ENCODE peak calls at places on chromosomes 11 and 22, in eight cellular contexts. One of them, this sample, is unnamed.

GRCh38 chr11:108037636-108038035 is 28.9 kb downstream of the CUL5 start:
- DNase-seq in effector CD4-positive, alpha-beta T cell: no peak
- DNase-seq in mesenchymal stem cell: peak; percentile 35
- DNase-seq in brain microvascular endothelial cell: no peak
- DNase-seq in M059J: no peak
- DNase-seq in NCI-H1105 treated with DMSO at 0.1 percent for 48 hours: no peak
- DNase-seq in ELR: no peak
- DNase-seq in IMR-90: peak; percentile 55
- DNase-seq in this sample: no peak

GRCh38 chr11:77262803-77263202 is 38.7 kb downstream of the GDPD4 start:
- DNase-seq in NCI-H1105 treated with DMSO at 0.1 percent for 48 hours: no peak
- DNase-seq in brain microvascular endothelial cell: no peak
- DNase-seq in mesenchymal stem cell: no peak
- DNase-seq in M059J: no peak
- DNase-seq in effector CD4-positive, alpha-beta T cell: no peak
- DNase-seq in ELR: no peak
- DNase-seq in IMR-90: no peak
- DNase-seq in this sample: no peak

GRCh38 chr11:17544181-17544622 is at the start of gene USH1C:
- DNase-seq in mesenchymal stem cell: no peak
- DNase-seq in NCI-H1105 treated with DMSO at 0.1 percent for 48 hours: no peak
- DNase-seq in ELR: peak; percentile 3
- DNase-seq in effector CD4-positive, alpha-beta T cell: no peak
- DNase-seq in brain microvascular endothelial cell: no peak
- DNase-seq in IMR-90: no peak
- DNase-seq in M059J: no peak
- DNase-seq in this sample: no peak

GRCh38 chr22:47190276-47190956 is 428.0 kb downstream of the TBC1D22A start:
- DNase-seq in brain microvascular endothelial cell: no peak
- DNase-seq in M059J: no peak
- DNase-seq in NCI-H1105 treated with DMSO at 0.1 percent for 48 hours: no peak
- DNase-seq in effector CD4-positive, alpha-beta T cell: no peak
- DNase-seq in IMR-90: no peak
- DNase-seq in mesenchymal stem cell: no peak
- DNase-seq in ELR: no peak
- DNase-seq in this sample: no peak

GRCh38 chr11:121499405-121499804 is 46.6 kb upstream of the SORL1-AS1 start:
- DNase-seq in ELR: no peak
- DNase-seq in M059J: no peak
- DNase-seq in effector CD4-positive, alpha-beta T cell: no peak
- DNase-seq in NCI-H1105 treated with DMSO at 0.1 percent for 48 hours: no peak
- DNase-seq in IMR-90: no peak
- DNase-seq in brain microvascular endothelial cell: no peak
- DNase-seq in mesenchymal stem cell: peak; percentile 58
- DNase-seq in this sample: no peak

GRCh38 chr22:19419464-19420178 is 11.9 kb downstream of the HIRA start:
- DNase-seq in NCI-H1105 treated with DMSO at 0.1 percent for 48 hours: no peak
- DNase-seq in brain microvascular endothelial cell: no peak
- DNase-seq in IMR-90: peak; percentile 17
- DNase-seq in M059J: no peak
- DNase-seq in ELR: no peak
- DNase-seq in mesenchymal stem cell: no peak
- DNase-seq in effector CD4-positive, alpha-beta T cell: no peak
- DNase-seq in this sample: no peak

GRCh38 chr11:65391007-65391406 is 4.6 kb downstream of the FRMD8 start:
- DNase-seq in M059J: no peak
- DNase-seq in NCI-H1105 treated with DMSO at 0.1 percent for 48 hours: no peak
- DNase-seq in ELR: peak; percentile 60
- DNase-seq in mesenchymal stem cell: peak; percentile 67
- DNase-seq in brain microvascular endothelial cell: no peak
- DNase-seq in IMR-90: peak; percentile 37
- DNase-seq in effector CD4-positive, alpha-beta T cell: no peak
- DNase-seq in this sample: no peak

GRCh38 chr22:27252282-27253049 is 549.1 kb downstream of the MN1 start:
- DNase-seq in effector CD4-positive, alpha-beta T cell: no peak
- DNase-seq in mesenchymal stem cell: peak; percentile 88
- DNase-seq in ELR: peak; percentile 75
- DNase-seq in IMR-90: peak; percentile 78
- DNase-seq in NCI-H1105 treated with DMSO at 0.1 percent for 48 hours: no peak
- DNase-seq in brain microvascular endothelial cell: peak; percentile 90
- DNase-seq in M059J: peak; percentile 89
- DNase-seq in this sample: no peak

GRCh38 chr11:116035972-116036371 is 531.8 kb upstream of the CADM1 start:
- DNase-seq in effector CD4-positive, alpha-beta T cell: no peak
- DNase-seq in brain microvascular endothelial cell: no peak
- DNase-seq in NCI-H1105 treated with DMSO at 0.1 percent for 48 hours: peak; percentile 99
- DNase-seq in mesenchymal stem cell: no peak
- DNase-seq in IMR-90: no peak
- DNase-seq in M059J: no peak
- DNase-seq in ELR: no peak
- DNase-seq in this sample: no peak

GRCh38 chr11:45713573-45713972 is 48.2 kb upstream of the CHST1 start:
- DNase-seq in effector CD4-positive, alpha-beta T cell: no peak
- DNase-seq in ELR: no peak
- DNase-seq in IMR-90: no peak
- DNase-seq in M059J: no peak
- DNase-seq in NCI-H1105 treated with DMSO at 0.1 percent for 48 hours: no peak
- DNase-seq in mesenchymal stem cell: no peak
- DNase-seq in brain microvascular endothelial cell: no peak
- DNase-seq in this sample: no peak

GRCh38 chr11:11036185-11037161 is 178.6 kb upstream of the ZBED5 start:
- DNase-seq in brain microvascular endothelial cell: peak; percentile 13
- DNase-seq in NCI-H1105 treated with DMSO at 0.1 percent for 48 hours: peak; percentile 78
- DNase-seq in IMR-90: peak; percentile 66
- DNase-seq in mesenchymal stem cell: peak; percentile 52
- DNase-seq in M059J: peak; percentile 61
- DNase-seq in effector CD4-positive, alpha-beta T cell: peak; percentile 42
- DNase-seq in ELR: peak; percentile 61
- DNase-seq in this sample: peak; percentile 25

GRCh38 chr11:116072133-116072532 is 567.9 kb upstream of the CADM1 start:
- DNase-seq in mesenchymal stem cell: no peak
- DNase-seq in effector CD4-positive, alpha-beta T cell: no peak
- DNase-seq in brain microvascular endothelial cell: no peak
- DNase-seq in M059J: no peak
- DNase-seq in IMR-90: no peak
- DNase-seq in ELR: no peak
- DNase-seq in NCI-H1105 treated with DMSO at 0.1 percent for 48 hours: no peak
- DNase-seq in this sample: no peak

GRCh38 chr11:64539711-64540420 is 51.2 kb upstream of the SLC22A12 start:
- DNase-seq in IMR-90: no peak
- DNase-seq in ELR: no peak
- DNase-seq in M059J: no peak
- DNase-seq in NCI-H1105 treated with DMSO at 0.1 percent for 48 hours: no peak
- DNase-seq in mesenchymal stem cell: no peak
- DNase-seq in effector CD4-positive, alpha-beta T cell: no peak
- DNase-seq in brain microvascular endothelial cell: no peak
- DNase-seq in this sample: peak; percentile 49

GRCh38 chr11:74268451-74268850 is 43.0 kb downstream of the P4HA3 start:
- DNase-seq in ELR: no peak
- DNase-seq in effector CD4-positive, alpha-beta T cell: no peak
- DNase-seq in brain microvascular endothelial cell: no peak
- DNase-seq in NCI-H1105 treated with DMSO at 0.1 percent for 48 hours: no peak
- DNase-seq in mesenchymal stem cell: no peak
- DNase-seq in IMR-90: no peak
- DNase-seq in M059J: peak; percentile 81
- DNase-seq in this sample: no peak

GRCh38 chr11:125679397-125679796 is 1.2 kb downstream of the ACRV1 start:
- DNase-seq in IMR-90: peak; percentile 13
- DNase-seq in mesenchymal stem cell: no peak
- DNase-seq in M059J: no peak
- DNase-seq in ELR: peak; percentile 39
- DNase-seq in brain microvascular endothelial cell: no peak
- DNase-seq in NCI-H1105 treated with DMSO at 0.1 percent for 48 hours: no peak
- DNase-seq in effector CD4-positive, alpha-beta T cell: no peak
- DNase-seq in this sample: no peak

GRCh38 chr11:1480555-1481482 is 5.8 kb downstream of the MOB2 start:
- DNase-seq in effector CD4-positive, alpha-beta T cell: no peak
- DNase-seq in brain microvascular endothelial cell: no peak
- DNase-seq in ELR: no peak
- DNase-seq in mesenchymal stem cell: no peak
- DNase-seq in M059J: no peak
- DNase-seq in NCI-H1105 treated with DMSO at 0.1 percent for 48 hours: no peak
- DNase-seq in IMR-90: no peak
- DNase-seq in this sample: no peak

GRCh38 chr11:65415499-65416340 is 6.9 kb upstream of the NEAT1 start:
- DNase-seq in NCI-H1105 treated with DMSO at 0.1 percent for 48 hours: no peak
- DNase-seq in IMR-90: no peak
- DNase-seq in mesenchymal stem cell: peak; percentile 35
- DNase-seq in ELR: no peak
- DNase-seq in brain microvascular endothelial cell: no peak
- DNase-seq in effector CD4-positive, alpha-beta T cell: no peak
- DNase-seq in M059J: no peak
- DNase-seq in this sample: no peak

GRCh38 chr22:47332246-47332980 is 570.0 kb downstream of the TBC1D22A start:
- DNase-seq in ELR: no peak
- DNase-seq in IMR-90: no peak
- DNase-seq in M059J: no peak
- DNase-seq in effector CD4-positive, alpha-beta T cell: no peak
- DNase-seq in mesenchymal stem cell: no peak
- DNase-seq in NCI-H1105 treated with DMSO at 0.1 percent for 48 hours: peak; percentile 40
- DNase-seq in brain microvascular endothelial cell: no peak
- DNase-seq in this sample: no peak

GRCh38 chr11:86918943-86919342 is 36.3 kb downstream of the FZD4 start:
- DNase-seq in NCI-H1105 treated with DMSO at 0.1 percent for 48 hours: no peak
- DNase-seq in ELR: no peak
- DNase-seq in IMR-90: no peak
- DNase-seq in M059J: peak; percentile 49
- DNase-seq in mesenchymal stem cell: no peak
- DNase-seq in brain microvascular endothelial cell: peak; percentile 56
- DNase-seq in effector CD4-positive, alpha-beta T cell: no peak
- DNase-seq in this sample: no peak

GRCh38 chr22:32745251-32745995 is 56.1 kb upstream of the TIMP3 start:
- DNase-seq in effector CD4-positive, alpha-beta T cell: no peak
- DNase-seq in brain microvascular endothelial cell: no peak
- DNase-seq in M059J: peak; percentile 58
- DNase-seq in mesenchymal stem cell: peak; percentile 62
- DNase-seq in ELR: peak; percentile 66
- DNase-seq in IMR-90: peak; percentile 55
- DNase-seq in NCI-H1105 treated with DMSO at 0.1 percent for 48 hours: no peak
- DNase-seq in this sample: no peak

GRCh38 chr11:126588630-126589491 is 233.4 kb downstream of the ST3GAL4 start:
- DNase-seq in brain microvascular endothelial cell: no peak
- DNase-seq in IMR-90: no peak
- DNase-seq in NCI-H1105 treated with DMSO at 0.1 percent for 48 hours: peak; percentile 96
- DNase-seq in mesenchymal stem cell: no peak
- DNase-seq in M059J: no peak
- DNase-seq in ELR: no peak
- DNase-seq in effector CD4-positive, alpha-beta T cell: no peak
- DNase-seq in this sample: no peak

GRCh38 chr22:41551882-41552582 is 7.8 kb upstream of the POLR3H start:
- DNase-seq in M059J: no peak
- DNase-seq in NCI-H1105 treated with DMSO at 0.1 percent for 48 hours: no peak
- DNase-seq in mesenchymal stem cell: no peak
- DNase-seq in ELR: no peak
- DNase-seq in IMR-90: no peak
- DNase-seq in effector CD4-positive, alpha-beta T cell: no peak
- DNase-seq in brain microvascular endothelial cell: no peak
- DNase-seq in this sample: no peak

GRCh38 chr11:73260127-73260457 is 12.0 kb upstream of the P2RY6 start:
- DNase-seq in brain microvascular endothelial cell: no peak
- DNase-seq in IMR-90: no peak
- DNase-seq in M059J: no peak
- DNase-seq in effector CD4-positive, alpha-beta T cell: no peak
- DNase-seq in NCI-H1105 treated with DMSO at 0.1 percent for 48 hours: no peak
- DNase-seq in ELR: no peak
- DNase-seq in mesenchymal stem cell: no peak
- DNase-seq in this sample: no peak

GRCh38 chr11:11981364-11981763 is 27.1 kb downstream of the DKK3 start:
- DNase-seq in effector CD4-positive, alpha-beta T cell: no peak
- DNase-seq in ELR: no peak
- DNase-seq in brain microvascular endothelial cell: no peak
- DNase-seq in NCI-H1105 treated with DMSO at 0.1 percent for 48 hours: no peak
- DNase-seq in IMR-90: no peak
- DNase-seq in M059J: no peak
- DNase-seq in mesenchymal stem cell: no peak
- DNase-seq in this sample: no peak

GRCh38 chr22:17982572-17983141 is 41.7 kb downstream of the MICAL3 start:
- DNase-seq in IMR-90: no peak
- DNase-seq in brain microvascular endothelial cell: no peak
- DNase-seq in effector CD4-positive, alpha-beta T cell: no peak
- DNase-seq in ELR: no peak
- DNase-seq in NCI-H1105 treated with DMSO at 0.1 percent for 48 hours: no peak
- DNase-seq in mesenchymal stem cell: no peak
- DNase-seq in M059J: no peak
- DNase-seq in this sample: no peak

GRCh38 chr11:101870510-101870909 is 44.3 kb upstream of the CEP126 start:
- DNase-seq in M059J: peak; percentile 69
- DNase-seq in brain microvascular endothelial cell: peak; percentile 61
- DNase-seq in ELR: peak; percentile 93
- DNase-seq in effector CD4-positive, alpha-beta T cell: no peak
- DNase-seq in IMR-90: peak; percentile 87
- DNase-seq in mesenchymal stem cell: peak; percentile 79
- DNase-seq in NCI-H1105 treated with DMSO at 0.1 percent for 48 hours: no peak
- DNase-seq in this sample: no peak

GRCh38 chr22:31637938-31638618 is 23.9 kb downstream of the PISD start:
- DNase-seq in brain microvascular endothelial cell: peak; percentile 30
- DNase-seq in NCI-H1105 treated with DMSO at 0.1 percent for 48 hours: no peak
- DNase-seq in IMR-90: no peak
- DNase-seq in mesenchymal stem cell: peak; percentile 51
- DNase-seq in M059J: peak; percentile 47
- DNase-seq in effector CD4-positive, alpha-beta T cell: no peak
- DNase-seq in ELR: peak; percentile 41
- DNase-seq in this sample: no peak

GRCh38 chr11:19200410-19201201 is 1.2 kb downstream of the CSRP3 start:
- DNase-seq in ELR: peak; percentile 52
- DNase-seq in NCI-H1105 treated with DMSO at 0.1 percent for 48 hours: no peak
- DNase-seq in effector CD4-positive, alpha-beta T cell: no peak
- DNase-seq in mesenchymal stem cell: no peak
- DNase-seq in IMR-90: peak; percentile 70
- DNase-seq in M059J: peak; percentile 95
- DNase-seq in brain microvascular endothelial cell: no peak
- DNase-seq in this sample: no peak

This sample was measured in CMK.